ENCODE peak calls at places on chromosomes 7 and 10, in four cellular contexts. X is COLO829; K is stimulated activated CD4-positive, alpha-beta T cell treated with anti-CD3 and anti-CD28 coated beads, Interleukin-1b, Interleukin-23, amount 100 ng/mL, for 1 hour; R is iris pigment epithelial cell. D is an unnamed sample.

GRCh38 chr7:27346531-27347260 is 104.1 kb downstream of the EVX1 start:
- DNase-seq in X (peak), K (no peak), R (peak), D (peak)

GRCh38 chr7:49001610-49002033 is 77.3 kb downstream of the CDC14C start:
- DNase-seq in X (peak), K (no peak), R (peak), D (peak)

GRCh38 chr10:33901166-33901565 is 566.7 kb upstream of the NRP1 start:
- DNase-seq in X (no peak), K (no peak), R (peak), D (no peak)

GRCh38 chr7:92836489-92837213 is at the start of gene CDK6:
- DNase-seq in X (peak), K (no peak), R (peak), D (no peak)

GRCh38 chr10:51629969-51630617 is 69.3 kb downstream of the CSTF2T start:
- DNase-seq in X (no peak), K (no peak), R (no peak), D (no peak)

GRCh38 chr10:29181936-29182335 is 106.9 kb upstream of the LYZL1 start:
- DNase-seq in X (no peak), K (no peak), R (no peak), D (no peak)

GRCh38 chr7:151249034-151249731 is 689 bp upstream of the SMARCD3 start:
- DNase-seq in X (peak), K (no peak), R (peak), D (peak)

GRCh38 chr10:49744924-49745605 is 17.1 kb downstream of the OGDHL start:
- DNase-seq in X (no peak), K (no peak), R (no peak), D (no peak)

GRCh38 chr10:84846646-84847045 is 518.3 kb downstream of the CCSER2 start:
- DNase-seq in X (no peak), K (no peak), R (no peak), D (no peak)

GRCh38 chr7:35894721-35895120 is 93.9 kb downstream of the SEPTIN7 start:
- DNase-seq in X (no peak), K (no peak), R (peak), D (peak)

GRCh38 chr7:101673951-101674350 is 44.9 kb upstream of the MYL10 start:
- DNase-seq in X (no peak), K (no peak), R (peak), D (no peak)

GRCh38 chr7:14747701-14748100 is 154.8 kb downstream of the DGKB start:
- DNase-seq in X (peak), K (no peak), R (peak), D (peak)

GRCh38 chr7:121530251-121531174 is 134.4 kb upstream of the FAM3C start:
- DNase-seq in X (peak), K (peak), R (peak), D (peak)

GRCh38 chr7:137981175-137981574 is 20.7 kb downstream of the CREB3L2 start:
- DNase-seq in X (no peak), K (no peak), R (no peak), D (no peak)

GRCh38 chr10:91197044-91197651 is 23.3 kb upstream of the PCGF5 start:
- DNase-seq in X (no peak), K (no peak), R (peak), D (no peak)

GRCh38 chr7:7489546-7489945 is 46.1 kb downstream of the COL28A1 start:
- DNase-seq in X (no peak), K (no peak), R (no peak), D (no peak)

GRCh38 chr7:129615018-129615417 is 3.5 kb downstream of the NRF1 start:
- DNase-seq in X (peak), K (no peak), R (peak), D (peak)

GRCh38 chr10:13801156-13801906 is 214.6 kb downstream of the PRPF18 start:
- DNase-seq in X (no peak), K (no peak), R (no peak), D (no peak)

GRCh38 chr10:110075726-110076125 is 67.9 kb downstream of the ADD3 start:
- DNase-seq in X (no peak), K (no peak), R (no peak), D (no peak)

GRCh38 chr7:77348371-77348813 is 67.8 kb downstream of the GSAP start:
- DNase-seq in X (no peak), K (no peak), R (peak), D (no peak)

GRCh38 chr10:15313844-15314243 is 57.2 kb downstream of the FAM171A1 start:
- DNase-seq in X (no peak), K (no peak), R (peak), D (no peak)

GRCh38 chr10:86397120-86397519 is 30.5 kb upstream of the GRID1 start:
- DNase-seq in X (no peak), K (no peak), R (no peak), D (no peak)

GRCh38 chr10:61452655-61453641 is at the start of gene TMEM26:
- DNase-seq in X (no peak), K (no peak), R (peak), D (no peak)

GRCh38 chr10:88687853-88688467 is 18.1 kb upstream of the LIPK start:
- DNase-seq in X (peak), K (no peak), R (peak), D (no peak)

GRCh38 chr10:6232846-6233724 is 30.4 kb downstream of the PFKFB3 start:
- DNase-seq in X (no peak), K (no peak), R (no peak), D (no peak)

GRCh38 chr7:142626420-142627035 is 122.7 kb upstream of the PRSS1 start:
- DNase-seq in X (peak), K (peak), R (peak), D (peak)

GRCh38 chr10:71489077-71489476 is 92.4 kb downstream of the CDH23 start:
- DNase-seq in X (no peak), K (no peak), R (no peak), D (no peak)

GRCh38 chr7:96495751-96496216 is 173.9 kb upstream of the SLC25A13 start:
- DNase-seq in X (no peak), K (no peak), R (no peak), D (no peak)

GRCh38 chr7:2540641-2541051 is 14.7 kb downstream of the BRAT1 start:
- DNase-seq in X (no peak), K (no peak), R (no peak), D (no peak)

GRCh38 chr10:86100581-86101061 is 266.0 kb downstream of the GRID1 start:
- DNase-seq in X (peak), K (no peak), R (no peak), D (peak)

GRCh38 chr10:28215930-28216329 is 86.9 kb downstream of the MPP7 start:
- DNase-seq in X (no peak), K (no peak), R (no peak), D (no peak)

GRCh38 chr7:150824379-150825177 is 24.0 kb downstream of the TMEM176A start:
- DNase-seq in X (peak), K (no peak), R (no peak), D (no peak)

GRCh38 chr7:51059493-51059892 is 257.1 kb downstream of the COBL start:
- DNase-seq in X (no peak), K (no peak), R (no peak), D (no peak)

GRCh38 chr7:41809487-41810257 is 106.8 kb upstream of the INHBA start:
- DNase-seq in X (no peak), K (no peak), R (peak), D (no peak)

GRCh38 chr10:133140417-133141143 is 19.4 kb upstream of the KNDC1 start:
- DNase-seq in X (no peak), K (no peak), R (no peak), D (no peak)

GRCh38 chr7:96823274-96823673 is 113.6 kb upstream of the SEM1 start:
- DNase-seq in X (peak), K (no peak), R (peak), D (peak)

D was measured in foreskin melanocyte.